ENCODE peak calls at places on chromosome 19, in six cellular contexts. J, E, R, O, B and W are unnamed samples.

GRCh38 chr19:18099623-18099995 is 2.0 kb downstream of the MAST3 start:
- DNase-seq in E (no peak), B (no peak), R (no peak), J (no peak), O (no peak), W (no peak)

GRCh38 chr19:27822336-27822735 is 1390.6 kb downstream of the UQCRFS1 start:
- DNase-seq in J (no peak), R (no peak), O (no peak), E (no peak), B (no peak), W (no peak)

GRCh38 chr19:46303345-46303701 is 6.5 kb downstream of the HIF3A start:
- DNase-seq in J (no peak), E (no peak), R (no peak), O (no peak), B (no peak), W (no peak)

GRCh38 chr19:42501733-42502132 is 26.5 kb downstream of the CEACAM1 start:
- DNase-seq in R (no peak), J (no peak), O (no peak), E (no peak), B (no peak), W (no peak)

GRCh38 chr19:56637976-56638555 is 4.9 kb upstream of the SMIM17 start:
- DNase-seq in J (no peak), E (peak; percentile 30), B (no peak), R (no peak), O (no peak), W (peak; percentile 81)

GRCh38 chr19:29583196-29584006 is 22.7 kb upstream of the POP4 start:
- DNase-seq in O (no peak), B (no peak), R (peak; percentile 5), J (no peak), E (no peak), W (no peak)

GRCh38 chr19:11387154-11388034 is 3.3 kb upstream of the EPOR start:
- DNase-seq in B (no peak), J (no peak), E (no peak), R (no peak), O (no peak), W (no peak)

GRCh38 chr19:39413269-39413902 is 917 bp downstream of the PLEKHG2 start:
- DNase-seq in B (no peak), J (peak; percentile 91), O (peak; percentile 58), E (no peak), R (peak; percentile 75), W (peak; percentile 59)

GRCh38 chr19:19033176-19033425 is 216 bp downstream of the SUGP2 start:
- DNase-seq in J (no peak), R (no peak), O (no peak), B (no peak), E (no peak), W (no peak)

DNA sequence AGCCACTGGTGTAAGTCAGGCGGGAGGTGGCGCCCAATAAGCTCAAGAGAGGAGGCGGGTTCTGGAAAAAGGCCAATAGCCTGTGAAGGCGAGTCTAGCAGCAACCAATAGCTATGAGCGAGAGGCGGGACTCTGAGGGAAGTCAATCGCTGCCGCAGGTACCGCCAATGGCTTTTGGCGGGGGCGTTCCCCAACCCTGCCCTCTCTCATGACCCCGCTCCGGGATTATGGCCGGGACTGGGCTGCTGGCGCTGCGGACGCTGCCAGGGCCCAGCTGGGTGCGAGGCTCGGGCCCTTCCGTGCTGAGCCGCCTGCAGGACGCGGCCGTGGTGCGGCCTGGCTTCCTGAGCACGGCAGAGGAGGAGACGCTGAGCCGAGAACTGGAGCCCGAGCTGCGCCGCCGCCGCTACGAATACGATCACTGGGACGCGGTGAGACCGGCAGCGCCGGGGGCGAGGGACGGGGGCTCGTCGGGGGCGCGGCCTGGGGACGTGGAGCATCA is at the start of gene ALKBH7:
- DNase-seq in B (peak; percentile 100), O (peak; percentile 99), R (peak; percentile 99), E (peak; percentile 100), J (peak; percentile 100), W (peak; percentile 100)
- TF ChIP-seq POLR2A in B (peak; percentile 65), O (peak; percentile 82), R (peak; percentile 66), E (peak; percentile 68), J (peak; percentile 51), W (no peak)

GRCh38 chr19:33176670-33177416 is 17.3 kb upstream of the LRP3 start:
- DNase-seq in O (peak; percentile 96), B (peak; percentile 96), J (peak; percentile 97), E (peak; percentile 99), R (peak; percentile 98), W (peak; percentile 99)
- TF ChIP-seq CTCF in O (peak; percentile 49), B (peak; percentile 25), J (no peak), E (peak; percentile 59), R (peak; percentile 45), W (no peak)

GRCh38 chr19:681029-681626 is 4.9 kb downstream of the FSTL3 start:
- DNase-seq in J (peak; percentile 88), R (peak; percentile 94), E (no peak), O (peak; percentile 92), B (no peak), W (no peak)
- H3K4me3 ChIP-seq in J (peak overlapping the region; percentile 96), R (peak overlapping the region; percentile 84), E (peak overlapping the region; percentile 90), O (no peak overlapping the region), B (peak overlapping the region; percentile 38), W (no peak overlapping the region)

GRCh38 chr19:14028901-14029300 is 953 bp downstream of the RLN3 start:
- DNase-seq in O (no peak), B (no peak), R (no peak), E (no peak), J (no peak), W (no peak)

GRCh38 chr19:14035706-14036105 is 4.1 kb downstream of the IL27RA start:
- DNase-seq in R (no peak), B (no peak), J (no peak), E (no peak), O (no peak), W (no peak)

GRCh38 chr19:14030997-14031718 is 404 bp upstream of the IL27RA start:
- DNase-seq in B (no peak), R (no peak), E (no peak), J (no peak), O (no peak), W (no peak)

GRCh38 chr19:14033946-14034345 is 2.4 kb downstream of the IL27RA start:
- DNase-seq in J (no peak), E (no peak), B (no peak), R (no peak), O (no peak), W (no peak)

GRCh38 chr19:14031719-14032480 is at the start of gene IL27RA:
- DNase-seq in E (peak; percentile 42), B (peak; percentile 35), R (peak; percentile 91), O (peak; percentile 75), J (peak; percentile 69), W (no peak)
- TF ChIP-seq POLR2A in E (no peak), B (peak; percentile 40), R (no peak), O (peak; percentile 33), J (no peak), W (no peak)